ENCODE peak calls at places on chromosome 1, in six cellular contexts. K, B, M, R, G and U are unnamed samples.
A peak's percentile ranks its signal among the peaks of the same experiment; 100 is the strongest.

GRCh38 chr1:211305044-211305443 is 21.6 kb upstream of the TRAF5 start:
- DNase-seq in K (no peak), B (no peak), M (no peak), R (no peak), G (no peak), U (no peak)

GRCh38 chr1:206445861-206446495 is 24.3 kb upstream of the IKBKE start:
- DNase-seq in K (no peak), B (no peak), M (no peak), R (no peak), G (no peak), U (no peak)

GRCh38 chr1:79040424-79041089 is 34.0 kb upstream of the ADGRL4 start:
- DNase-seq in K (no peak), B (no peak), M (no peak), R (no peak), G (no peak), U (peak; percentile 38)

GRCh38 chr1:218495931-218496330 is 150.8 kb downstream of the TGFB2 start:
- DNase-seq in K (no peak), B (no peak), M (no peak), R (no peak), G (no peak), U (no peak)

GRCh38 chr1:205270764-205271163 is 43.0 kb downstream of the TMCC2 start:
- DNase-seq in K (no peak), B (no peak), M (no peak), R (no peak), G (no peak), U (no peak)

GRCh38 chr1:2322065-2322571 is 69.2 kb downstream of the MORN1 start:
- DNase-seq in K (no peak), B (no peak), M (no peak), R (peak; percentile 90), G (no peak), U (no peak)

GRCh38 chr1:220255204-220255603 is 17.0 kb downstream of the RAB3GAP2 start:
- DNase-seq in K (no peak), B (no peak), M (no peak), R (no peak), G (no peak), U (no peak)

GRCh38 chr1:38775175-38775845 is 84.3 kb downstream of the RRAGC start:
- DNase-seq in K (no peak), B (no peak), M (no peak), R (no peak), G (no peak), U (no peak)

GRCh38 chr1:96845464-96845863 is 123.9 kb downstream of the PTBP2 start:
- DNase-seq in K (peak; percentile 11), B (no peak), M (peak; percentile 46), R (no peak), G (peak; percentile 34), U (no peak)

GRCh38 chr1:78096976-78097375 is 51.2 kb downstream of the GIPC2 start:
- DNase-seq in K (no peak), B (no peak), M (no peak), R (no peak), G (no peak), U (no peak)

GRCh38 chr1:23529146-23530088 is 1.6 kb downstream of the E2F2 start:
- DNase-seq in K (no peak), B (no peak), M (no peak), R (no peak), G (no peak), U (no peak)
- H3K4me3 ChIP-seq in K (no peak overlapping the region), B (no peak overlapping the region), M (no peak overlapping the region), R (no peak overlapping the region), G (peak overlapping the region; percentile 69), U (peak overlapping the region; percentile 83)

GRCh38 chr1:188363943-188364342 is 1535.2 kb downstream of the PLA2G4A start:
- DNase-seq in K (no peak), B (no peak), M (no peak), R (no peak), G (no peak), U (no peak)

GRCh38 chr1:188371295-188371806 is 1542.6 kb downstream of the PLA2G4A start:
- DNase-seq in K (no peak), B (no peak), M (no peak), R (no peak), G (no peak), U (no peak)

GRCh38 chr1:188364927-188365449 is 1536.2 kb downstream of the PLA2G4A start:
- DNase-seq in K (no peak), B (no peak), M (no peak), R (no peak), G (no peak), U (no peak)

GRCh38 chr1:188367669-188368068 is 1538.9 kb downstream of the PLA2G4A start:
- DNase-seq in K (no peak), B (no peak), M (no peak), R (no peak), G (no peak), U (no peak)

GRCh38 chr1:188365874-188366273 is 1537.1 kb downstream of the PLA2G4A start:
- DNase-seq in K (no peak), B (no peak), M (no peak), R (no peak), G (no peak), U (no peak)
- TF ChIP-seq CTCF in K (no peak), B (no peak), M (no peak), R (no peak), G (no peak), U (no peak)

DNA sequence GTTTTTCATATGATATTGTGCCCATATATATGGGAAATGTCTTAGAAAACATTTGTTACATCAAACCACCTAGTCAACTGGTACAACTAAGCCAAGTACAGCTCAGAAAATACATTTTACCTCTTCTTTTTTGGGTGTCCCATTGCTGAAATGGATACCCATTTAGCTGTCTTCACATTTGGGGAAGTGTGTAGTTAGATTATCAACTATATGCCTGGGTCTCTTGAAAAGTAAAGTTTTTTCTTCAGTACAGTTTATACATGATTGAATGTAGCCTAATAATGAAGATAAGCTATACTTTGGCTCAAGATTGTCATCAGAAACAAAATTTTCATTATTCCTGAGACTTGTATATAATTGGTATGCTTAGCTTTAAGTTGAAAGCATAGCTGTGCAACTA is 2.0 kb downstream of the AGO3 start:
- DNase-seq in K (no peak), B (no peak), M (no peak), R (no peak), G (no peak), U (no peak)
- H3K4me3 ChIP-seq in K (no peak overlapping the region), B (no peak overlapping the region), M (no peak overlapping the region), R (no peak overlapping the region), G (no peak overlapping the region), U (no peak overlapping the region)

GRCh38 chr1:239912471-239912870 is 179.2 kb upstream of the FMN2 start:
- DNase-seq in K (no peak), B (peak; percentile 89), M (no peak), R (no peak), G (no peak), U (no peak)
- TF ChIP-seq CTCF in K (no peak), B (no peak), M (no peak), R (no peak), G (no peak), U (no peak)

DNA sequence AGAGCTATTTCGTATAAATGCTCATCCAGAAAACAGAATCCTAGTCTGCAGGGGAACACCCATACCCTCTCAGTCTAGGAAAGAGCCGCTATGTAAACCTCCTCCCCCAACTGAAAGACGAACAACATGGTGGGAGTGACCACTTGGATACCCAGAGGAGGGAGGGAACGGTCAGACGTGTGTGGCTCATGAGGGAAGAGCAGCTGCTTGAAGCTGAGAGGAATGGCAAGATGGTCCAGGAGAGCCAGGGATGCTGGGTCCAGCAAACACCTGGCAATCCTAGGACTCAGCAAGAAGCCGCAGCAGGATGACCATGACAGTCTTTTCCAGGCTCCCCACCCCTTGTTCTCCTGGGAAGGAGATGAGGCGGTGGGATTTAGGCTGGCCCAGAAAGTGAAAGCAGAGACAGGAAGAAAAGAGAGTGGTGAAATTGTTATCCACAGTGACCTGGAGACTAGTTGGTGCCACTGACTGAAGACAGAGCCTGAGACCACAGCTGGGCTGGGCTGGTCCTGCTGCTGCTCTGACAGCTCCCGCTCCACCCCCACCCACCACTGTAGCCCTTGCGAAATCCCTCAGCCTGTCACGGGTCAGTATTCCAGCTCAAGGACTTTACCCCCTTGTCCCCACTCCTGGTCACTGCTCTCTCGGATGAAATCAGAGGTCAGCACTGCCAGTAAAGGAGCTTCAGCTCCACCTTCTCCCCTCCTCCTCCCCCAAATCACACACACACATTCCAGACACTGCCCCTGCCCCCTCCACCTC is 3.6 kb downstream of the CERS2 start:
- DNase-seq in K (no peak), B (no peak), M (peak; percentile 48), R (peak; percentile 58), G (peak; percentile 21), U (no peak)
- H3K4me3 ChIP-seq in K (no peak overlapping the region), B (peak overlapping the region; percentile 92), M (peak overlapping the region; percentile 15), R (no peak overlapping the region), G (no peak overlapping the region), U (no peak overlapping the region)

GRCh38 chr1:208524376-208524775 is 280.2 kb upstream of the PLXNA2 start:
- DNase-seq in K (no peak), B (no peak), M (no peak), R (no peak), G (no peak), U (no peak)
- TF ChIP-seq CTCF in K (no peak), B (no peak), M (no peak), R (no peak), G (no peak), U (no peak)

DNA sequence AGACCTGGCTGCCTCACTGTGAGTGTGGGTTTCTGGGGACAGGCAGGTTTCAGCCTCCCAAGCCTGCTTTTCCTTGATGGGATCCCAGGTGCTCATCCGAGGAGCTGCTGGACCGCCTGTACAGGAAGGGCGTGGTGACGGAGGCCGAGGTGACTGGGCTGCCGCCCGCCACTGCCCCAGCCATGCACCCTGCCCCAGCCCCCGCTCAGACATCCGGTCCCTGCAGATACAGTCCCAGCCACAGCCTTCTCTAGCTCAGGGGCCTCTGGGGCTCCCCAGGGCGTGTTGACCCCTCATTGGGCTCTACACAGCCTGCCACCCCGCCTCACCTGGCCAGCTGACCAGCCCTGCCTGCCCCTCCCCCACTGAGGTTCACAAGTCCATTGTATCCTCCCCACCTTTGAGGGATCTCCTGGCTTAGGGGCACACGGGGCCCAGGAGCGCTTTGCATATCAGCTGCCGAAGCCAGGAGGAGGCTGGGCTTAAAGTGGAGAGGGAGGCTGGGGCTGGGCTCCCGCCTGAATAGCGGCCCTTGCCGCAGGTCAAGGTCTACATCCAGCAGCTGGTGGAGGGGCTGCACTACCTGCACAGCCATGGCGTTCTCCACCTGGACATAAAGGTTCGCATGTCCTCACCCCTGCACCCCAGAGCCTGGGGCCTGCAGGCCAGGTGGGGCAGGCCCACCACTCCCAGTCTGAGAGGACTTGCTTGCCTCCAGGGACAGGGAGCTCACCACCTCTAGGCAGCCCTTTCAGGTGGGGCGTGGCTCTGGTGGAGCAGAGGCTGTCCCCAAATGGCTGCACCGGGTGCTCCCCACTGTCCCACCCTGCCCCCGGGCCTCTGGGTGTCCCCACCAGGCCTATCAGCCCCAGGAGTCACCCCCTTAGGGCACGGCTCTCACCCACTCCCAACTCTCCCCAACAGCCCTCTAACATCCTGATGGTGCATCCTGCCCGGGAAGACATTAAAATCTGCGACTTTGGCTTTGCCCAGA is 38.5 kb downstream of the TRIM11 start:
- DNase-seq in K (no peak), B (no peak), M (peak; percentile 17), R (no peak), G (no peak), U (no peak)
- H3K4me3 ChIP-seq in K (no peak overlapping the region), B (no peak overlapping the region), M (no peak overlapping the region), R (no peak overlapping the region), G (no peak overlapping the region), U (no peak overlapping the region)